ENCODE peak calls at places on chromosomes 4 and X, in four cellular contexts. P is A549; R is AG20443; I is CD8-positive, alpha-beta memory T cell. J is an unnamed sample.

GRCh38 chrX:14777484-14777883 is 95.4 kb downstream of the FANCB start:
- DNase-seq in P (no peak), R (peak; percentile 21), I (no peak), J (no peak)

GRCh38 chr4:141721174-141721573 is 84.8 kb downstream of the IL15 start:
- DNase-seq in P (no peak), I (no peak), R (no peak), J (no peak)

GRCh38 chr4:15961778-15962510 is 1.0 kb downstream of the FGFBP2 start:
- DNase-seq in R (no peak), I (peak; percentile 75), P (no peak), J (no peak)

GRCh38 chr4:8305851-8306361 is 36.4 kb downstream of the HTRA3 start:
- DNase-seq in R (no peak), P (no peak), I (no peak), J (no peak)

GRCh38 chrX:45400380-45400779 is 199.7 kb upstream of the DIPK2B start:
- DNase-seq in R (peak; percentile 28), I (no peak), P (no peak), J (no peak)

GRCh38 chr4:3201718-3202702 is 46.9 kb upstream of the MSANTD1 start:
- DNase-seq in P (no peak), R (no peak), I (peak; percentile 86), J (peak; percentile 93)

GRCh38 chr4:24527371-24527770 is 57.0 kb downstream of the DHX15 start:
- DNase-seq in P (no peak), R (no peak), I (no peak), J (no peak)

GRCh38 chr4:13988347-13989265 is 361.1 kb upstream of the BOD1L1 start:
- DNase-seq in R (peak; percentile 85), P (peak; percentile 35), I (no peak), J (no peak)

GRCh38 chr4:133150643-133151300 is 1.7 kb downstream of the PCDH10 start:
- DNase-seq in P (no peak), I (no peak), R (peak; percentile 5), J (no peak)

J was measured in stimulated activated naive CD4-positive, alpha-beta T cell.